ENCODE peak calls at places on chromosomes 5 and 9, in four cellular contexts. One of them, this sample, is unnamed.

GRCh38 chr5:531101-531748 is 7.0 kb upstream of the SLC9A3 start:
- DNase-seq in K562: no peak
- DNase-seq in H1: no peak
- DNase-seq in HepG2: no peak
- DNase-seq in this sample: no peak

GRCh38 chr9:78044189-78044588 is 12.6 kb upstream of the GNAQ start:
- DNase-seq in H1: no peak
- DNase-seq in HepG2: no peak
- DNase-seq in K562: no peak
- DNase-seq in this sample: no peak

GRCh38 chr5:6482735-6483134 is 34.1 kb downstream of the UBE2QL1 start:
- DNase-seq in HepG2: no peak
- DNase-seq in K562: no peak
- DNase-seq in H1: no peak
- DNase-seq in this sample: no peak

GRCh38 chr5:120052916-120053828 is 410.9 kb upstream of the PRR16 start:
- DNase-seq in H1: no peak
- DNase-seq in K562: no peak
- DNase-seq in HepG2: no peak
- DNase-seq in this sample: no peak

GRCh38 chr5:26761040-26761439 is 277.3 kb downstream of the CDH9 start:
- DNase-seq in H1: no peak
- DNase-seq in K562: no peak
- DNase-seq in HepG2: no peak
- DNase-seq in this sample: no peak

GRCh38 chr5:1763548-1763911 is 36.1 kb downstream of the MRPL36 start:
- DNase-seq in HepG2: peak; percentile 43
- DNase-seq in H1: peak; percentile 64
- DNase-seq in K562: peak; percentile 51
- DNase-seq in this sample: peak; percentile 76

GRCh38 chr5:62977641-62978040 is 399.0 kb downstream of the LRRC70 start:
- DNase-seq in HepG2: no peak
- DNase-seq in K562: no peak
- DNase-seq in H1: no peak
- DNase-seq in this sample: peak; percentile 71

GRCh38 chr5:115535479-115536035 is 9.0 kb downstream of the FEM1C start:
- DNase-seq in HepG2: no peak
- DNase-seq in K562: no peak
- DNase-seq in H1: no peak
- DNase-seq in this sample: no peak

GRCh38 chr5:17248999-17249634 is 31.7 kb downstream of the BASP1 start:
- DNase-seq in H1: no peak
- DNase-seq in K562: no peak
- DNase-seq in HepG2: no peak
- DNase-seq in this sample: no peak

GRCh38 chr5:68392608-68393007 is 177.1 kb downstream of the PIK3R1 start:
- DNase-seq in K562: no peak
- DNase-seq in HepG2: no peak
- DNase-seq in H1: no peak
- DNase-seq in this sample: no peak

GRCh38 chr5:56480305-56481146 is 247.4 kb upstream of the ANKRD55 start:
- DNase-seq in HepG2: peak; percentile 96
- DNase-seq in H1: peak; percentile 60
- DNase-seq in K562: no peak
- DNase-seq in this sample: peak; percentile 74

GRCh38 chr9:79382468-79382867 is 189.3 kb upstream of the TLE4 start:
- DNase-seq in H1: no peak
- DNase-seq in K562: no peak
- DNase-seq in HepG2: no peak
- DNase-seq in this sample: no peak

GRCh38 chr9:68498816-68499215 is 41.9 kb downstream of the TMEM252 start:
- DNase-seq in K562: no peak
- DNase-seq in HepG2: no peak
- DNase-seq in H1: no peak
- DNase-seq in this sample: no peak

GRCh38 chr5:52786937-52787599 is 648 bp upstream of the ITGA1 start:
- DNase-seq in H1: no peak
- DNase-seq in K562: no peak
- DNase-seq in HepG2: peak; percentile 53
- DNase-seq in this sample: peak; percentile 56

GRCh38 chr5:149638136-149638535 is 56.8 kb downstream of the ARHGEF37 start:
- DNase-seq in K562: no peak
- DNase-seq in H1: no peak
- DNase-seq in HepG2: no peak
- DNase-seq in this sample: no peak

DNA sequence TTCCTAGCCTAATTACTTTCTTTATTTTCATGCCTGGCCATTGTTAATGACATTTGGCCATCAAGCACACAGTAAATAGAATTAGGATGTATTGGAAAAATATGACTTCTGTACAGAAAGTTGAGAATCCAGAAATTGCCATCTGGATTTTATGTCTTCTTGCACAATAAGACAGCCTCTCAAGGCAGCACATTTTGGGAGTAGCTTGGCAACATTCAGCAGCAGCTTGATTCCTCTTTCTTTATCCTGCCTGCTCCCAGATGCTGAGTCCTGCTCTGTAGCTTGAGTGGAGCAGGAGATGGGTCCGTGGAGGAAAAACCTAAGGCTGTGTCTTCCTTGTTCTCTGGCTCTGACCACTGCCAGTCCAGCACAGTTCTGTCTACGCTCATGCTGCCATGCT is 29.3 kb upstream of the ARHGAP26 start:
- DNase-seq in HepG2: no peak
- DNase-seq in H1: no peak
- DNase-seq in K562: no peak
- DNase-seq in this sample: no peak
- H3K4me1 ChIP-seq in HepG2: peaks cover 32% of the 10 kb centered on the region
- H3K4me1 ChIP-seq in H1: no peaks in the 10 kb centered on the region
- H3K4me1 ChIP-seq in K562: no peaks in the 10 kb centered on the region
- H3K4me1 ChIP-seq in this sample: peaks cover 18% of the 10 kb centered on the region

DNA sequence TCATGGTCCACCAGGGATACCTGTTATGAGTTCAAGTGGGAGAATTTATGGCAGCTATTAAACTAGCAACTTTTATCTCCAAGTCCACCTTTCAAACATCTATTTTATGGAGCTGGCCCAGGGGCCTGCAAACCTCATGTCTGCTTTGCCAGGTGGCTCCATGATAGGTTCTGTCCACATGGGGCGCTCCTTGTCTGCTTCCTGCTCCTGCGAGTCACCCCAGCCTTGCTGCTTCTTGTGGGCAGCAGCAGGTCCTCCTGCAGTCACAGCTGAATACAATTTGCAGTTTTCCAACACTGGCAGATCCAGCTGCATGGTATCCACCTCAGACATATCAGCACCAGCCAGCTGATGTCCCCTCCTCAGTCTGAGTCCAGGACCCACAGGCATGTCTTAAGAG is 39.6 kb upstream of the FRRS1L start:
- DNase-seq in H1: no peak
- DNase-seq in HepG2: peak; percentile 7
- DNase-seq in K562: no peak
- DNase-seq in this sample: peak; percentile 76
- TF ChIP-seq CREB1 in H1: no peak
- TF ChIP-seq CREB1 in HepG2: no peak
- TF ChIP-seq CREB1 in K562: no peak
- TF ChIP-seq CREB1 in this sample: no peak

DNA sequence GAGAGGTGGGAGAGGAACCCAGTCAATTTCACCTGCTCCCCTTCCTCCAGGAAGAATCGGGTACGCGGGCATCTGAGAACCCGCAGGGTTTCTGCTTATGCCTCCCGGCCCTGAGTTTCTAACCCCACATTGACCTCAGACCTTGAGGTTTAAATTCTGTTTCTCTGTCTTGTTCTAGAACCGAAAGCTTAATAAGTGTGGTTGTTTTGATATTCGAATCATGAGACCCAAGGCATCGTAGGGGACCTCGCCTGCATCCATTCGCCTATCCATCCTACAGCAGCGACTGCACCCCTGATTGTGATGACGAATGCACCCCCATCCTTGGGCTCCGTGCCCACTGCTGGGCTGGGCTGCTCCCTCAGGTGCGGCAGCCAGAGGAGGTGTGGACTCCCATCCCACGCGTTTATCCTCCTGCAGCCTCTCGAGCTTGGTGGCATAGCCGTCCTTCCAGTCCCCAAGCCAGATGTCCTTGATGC is 80.8 kb upstream of the IER5L start:
- DNase-seq in K562: no peak
- DNase-seq in HepG2: no peak
- DNase-seq in H1: no peak
- DNase-seq in this sample: no peak
- H3K4me3 ChIP-seq in K562: no peak overlapping the region
- H3K4me3 ChIP-seq in HepG2: no peak overlapping the region
- H3K4me3 ChIP-seq in H1: peak overlapping the region; percentile 12
- H3K4me3 ChIP-seq in this sample: peak overlapping the region; percentile 47

GRCh38 chr9:74497750-74498615 is 848 bp downstream of the RORB start:
- DNase-seq in H1: peak; percentile 79
- DNase-seq in K562: no peak
- DNase-seq in HepG2: no peak
- DNase-seq in this sample: peak; percentile 72

GRCh38 chr9:74498616-74499095 is 1.5 kb downstream of the RORB start:
- DNase-seq in H1: peak; percentile 71
- DNase-seq in K562: no peak
- DNase-seq in HepG2: no peak
- DNase-seq in this sample: peak; percentile 39

GRCh38 chr9:74496819-74497749 is at the start of gene RORB:
- DNase-seq in K562: peak; percentile 52
- DNase-seq in HepG2: no peak
- DNase-seq in H1: peak; percentile 82
- DNase-seq in this sample: peak; percentile 93

GRCh38 chr9:74494490-74494889 is 2.6 kb upstream of the RORB start:
- DNase-seq in K562: no peak
- DNase-seq in H1: no peak
- DNase-seq in HepG2: no peak
- DNase-seq in this sample: peak; percentile 42

GRCh38 chr9:74493512-74493911 is 3.6 kb upstream of the RORB start:
- DNase-seq in H1: no peak
- DNase-seq in K562: no peak
- DNase-seq in HepG2: no peak
- DNase-seq in this sample: peak; percentile 76
- H3K4me1 ChIP-seq in H1: peaks cover 2% of the 10 kb centered on the region
- H3K4me1 ChIP-seq in K562: no peaks in the 10 kb centered on the region
- H3K4me1 ChIP-seq in HepG2: peaks cover 6% of the 10 kb centered on the region
- H3K4me1 ChIP-seq in this sample: peaks cover 42% of the 10 kb centered on the region

This sample was measured in GM23338.